ENCODE peak calls at places on chromosomes 1 and 21, in eight cellular contexts. One of them, this sample, is unnamed.

GRCh38 chr1:218281285-218281684 is 3.8 kb upstream of the RRP15 start:
- DNase-seq in CD8-positive, alpha-beta T cell: no peak
- DNase-seq in fibroblast of villous mesenchyme: no peak
- DNase-seq in heart right ventricle: no peak
- DNase-seq in mammary epithelial cell: no peak
- DNase-seq in fibroblast of mammary gland: peak; percentile 8
- DNase-seq in tibial artery: no peak
- DNase-seq in foreskin fibroblast: no peak
- DNase-seq in this sample: no peak

GRCh38 chr1:108560143-108560429 is 186 bp downstream of the EEIG2 start:
- DNase-seq in tibial artery: no peak
- DNase-seq in fibroblast of villous mesenchyme: no peak
- DNase-seq in foreskin fibroblast: no peak
- DNase-seq in heart right ventricle: no peak
- DNase-seq in mammary epithelial cell: no peak
- DNase-seq in fibroblast of mammary gland: no peak
- DNase-seq in CD8-positive, alpha-beta T cell: no peak
- DNase-seq in this sample: no peak

GRCh38 chr1:234559152-234559916 is 50.6 kb downstream of the IRF2BP2 start:
- DNase-seq in foreskin fibroblast: no peak
- DNase-seq in heart right ventricle: no peak
- DNase-seq in CD8-positive, alpha-beta T cell: no peak
- DNase-seq in fibroblast of villous mesenchyme: no peak
- DNase-seq in mammary epithelial cell: no peak
- DNase-seq in fibroblast of mammary gland: no peak
- DNase-seq in tibial artery: no peak
- DNase-seq in this sample: no peak

GRCh38 chr1:1680031-1680911 is 12.3 kb downstream of the SLC35E2B start:
- DNase-seq in fibroblast of mammary gland: no peak
- DNase-seq in mammary epithelial cell: no peak
- DNase-seq in foreskin fibroblast: no peak
- DNase-seq in fibroblast of villous mesenchyme: no peak
- DNase-seq in CD8-positive, alpha-beta T cell: no peak
- DNase-seq in heart right ventricle: peak; percentile 6
- DNase-seq in tibial artery: no peak
- DNase-seq in this sample: no peak

GRCh38 chr1:1119272-1119890 is 3.5 kb upstream of the C1orf159 start:
- DNase-seq in mammary epithelial cell: no peak
- DNase-seq in heart right ventricle: no peak
- DNase-seq in foreskin fibroblast: no peak
- DNase-seq in fibroblast of mammary gland: no peak
- DNase-seq in fibroblast of villous mesenchyme: no peak
- DNase-seq in CD8-positive, alpha-beta T cell: no peak
- DNase-seq in tibial artery: peak; percentile 19
- DNase-seq in this sample: no peak

GRCh38 chr1:22826630-22827580 is 116.3 kb downstream of the EPHB2 start:
- DNase-seq in CD8-positive, alpha-beta T cell: no peak
- DNase-seq in tibial artery: no peak
- DNase-seq in fibroblast of mammary gland: peak; percentile 20
- DNase-seq in foreskin fibroblast: no peak
- DNase-seq in heart right ventricle: peak; percentile 33
- DNase-seq in mammary epithelial cell: peak; percentile 56
- DNase-seq in fibroblast of villous mesenchyme: peak; percentile 25
- DNase-seq in this sample: no peak

GRCh38 chr1:78229344-78229743 is 183.6 kb downstream of the GIPC2 start:
- DNase-seq in fibroblast of villous mesenchyme: peak; percentile 88
- DNase-seq in tibial artery: peak; percentile 32
- DNase-seq in foreskin fibroblast: peak; percentile 92
- DNase-seq in mammary epithelial cell: peak; percentile 80
- DNase-seq in heart right ventricle: no peak
- DNase-seq in CD8-positive, alpha-beta T cell: no peak
- DNase-seq in fibroblast of mammary gland: peak; percentile 94
- DNase-seq in this sample: peak; percentile 94

GRCh38 chr1:193411771-193412170 is 225.4 kb upstream of the B3GALT2 start:
- DNase-seq in mammary epithelial cell: no peak
- DNase-seq in tibial artery: no peak
- DNase-seq in CD8-positive, alpha-beta T cell: no peak
- DNase-seq in fibroblast of mammary gland: no peak
- DNase-seq in foreskin fibroblast: no peak
- DNase-seq in fibroblast of villous mesenchyme: no peak
- DNase-seq in heart right ventricle: no peak
- DNase-seq in this sample: no peak

GRCh38 chr1:158002630-158003408 is 9.4 kb downstream of the KIRREL1 start:
- DNase-seq in fibroblast of mammary gland: no peak
- DNase-seq in mammary epithelial cell: peak; percentile 38
- DNase-seq in tibial artery: no peak
- DNase-seq in CD8-positive, alpha-beta T cell: no peak
- DNase-seq in fibroblast of villous mesenchyme: peak; percentile 62
- DNase-seq in foreskin fibroblast: peak; percentile 72
- DNase-seq in heart right ventricle: no peak
- DNase-seq in this sample: no peak

GRCh38 chr1:185474440-185475149 is 157.6 kb upstream of the IVNS1ABP start:
- DNase-seq in tibial artery: no peak
- DNase-seq in CD8-positive, alpha-beta T cell: peak; percentile 24
- DNase-seq in foreskin fibroblast: no peak
- DNase-seq in mammary epithelial cell: no peak
- DNase-seq in fibroblast of villous mesenchyme: no peak
- DNase-seq in fibroblast of mammary gland: no peak
- DNase-seq in heart right ventricle: no peak
- DNase-seq in this sample: no peak

GRCh38 chr1:162470216-162470615 is 27.4 kb upstream of the UHMK1 start:
- DNase-seq in heart right ventricle: no peak
- DNase-seq in mammary epithelial cell: no peak
- DNase-seq in tibial artery: no peak
- DNase-seq in CD8-positive, alpha-beta T cell: no peak
- DNase-seq in foreskin fibroblast: no peak
- DNase-seq in fibroblast of mammary gland: no peak
- DNase-seq in fibroblast of villous mesenchyme: peak; percentile 35
- DNase-seq in this sample: no peak

GRCh38 chr1:162471290-162471853 is 26.2 kb upstream of the UHMK1 start:
- DNase-seq in fibroblast of villous mesenchyme: no peak
- DNase-seq in foreskin fibroblast: no peak
- DNase-seq in tibial artery: no peak
- DNase-seq in CD8-positive, alpha-beta T cell: no peak
- DNase-seq in fibroblast of mammary gland: no peak
- DNase-seq in mammary epithelial cell: no peak
- DNase-seq in heart right ventricle: no peak
- DNase-seq in this sample: no peak

GRCh38 chr1:162475089-162475488 is 22.5 kb upstream of the UHMK1 start:
- DNase-seq in fibroblast of mammary gland: no peak
- DNase-seq in heart right ventricle: no peak
- DNase-seq in mammary epithelial cell: no peak
- DNase-seq in fibroblast of villous mesenchyme: no peak
- DNase-seq in foreskin fibroblast: no peak
- DNase-seq in CD8-positive, alpha-beta T cell: no peak
- DNase-seq in tibial artery: no peak
- DNase-seq in this sample: no peak

GRCh38 chr1:162476620-162477019 is 21.0 kb upstream of the UHMK1 start:
- DNase-seq in heart right ventricle: no peak
- DNase-seq in tibial artery: no peak
- DNase-seq in fibroblast of mammary gland: no peak
- DNase-seq in CD8-positive, alpha-beta T cell: no peak
- DNase-seq in fibroblast of villous mesenchyme: no peak
- DNase-seq in foreskin fibroblast: no peak
- DNase-seq in mammary epithelial cell: no peak
- DNase-seq in this sample: no peak

DNA sequence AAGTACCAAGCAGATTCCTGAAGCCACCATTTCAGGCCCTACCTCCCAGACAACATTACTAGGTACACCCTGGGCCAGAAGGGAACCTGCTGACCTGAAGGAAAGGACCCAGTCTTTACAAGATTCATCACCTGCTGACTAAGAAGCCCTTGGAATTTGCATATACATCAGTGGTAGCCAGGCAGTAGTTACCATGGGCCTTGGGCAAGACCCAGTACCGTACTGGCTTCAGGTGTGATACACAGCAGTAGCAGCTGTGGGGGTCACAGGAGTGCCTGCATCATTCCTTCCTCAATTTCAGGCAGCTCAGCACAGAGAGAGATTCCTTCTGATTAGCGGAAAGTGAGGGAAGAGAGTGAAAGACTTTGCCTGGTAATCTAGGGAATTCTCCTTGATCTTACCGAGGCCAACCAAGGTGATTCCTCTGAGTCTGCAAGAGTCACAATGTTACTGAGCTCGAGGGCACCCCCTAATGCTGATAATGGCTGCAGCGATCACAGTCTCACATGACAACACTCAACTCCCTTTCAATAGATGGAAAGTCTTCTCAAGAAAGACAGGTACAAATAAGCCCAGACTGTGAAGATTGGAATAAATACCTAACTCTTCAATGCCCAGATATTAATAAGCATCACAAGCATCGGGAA is 22.0 kb upstream of the UHMK1 start:
- DNase-seq in fibroblast of villous mesenchyme: no peak
- DNase-seq in tibial artery: no peak
- DNase-seq in foreskin fibroblast: no peak
- DNase-seq in CD8-positive, alpha-beta T cell: no peak
- DNase-seq in fibroblast of mammary gland: no peak
- DNase-seq in heart right ventricle: no peak
- DNase-seq in mammary epithelial cell: peak; percentile 40
- DNase-seq in this sample: no peak
- TF ChIP-seq CTCF in fibroblast of villous mesenchyme: no peak
- TF ChIP-seq CTCF in tibial artery: no peak
- TF ChIP-seq CTCF in foreskin fibroblast: no peak
- TF ChIP-seq CTCF in CD8-positive, alpha-beta T cell: no peak
- TF ChIP-seq CTCF in fibroblast of mammary gland: no peak
- TF ChIP-seq CTCF in heart right ventricle: no peak
- TF ChIP-seq CTCF in mammary epithelial cell: no peak
- TF ChIP-seq CTCF in this sample: no peak

GRCh38 chr21:46636181-46636512 is 673 bp downstream of the PRMT2 start:
- DNase-seq in fibroblast of villous mesenchyme: no peak
- DNase-seq in foreskin fibroblast: no peak
- DNase-seq in heart right ventricle: no peak
- DNase-seq in CD8-positive, alpha-beta T cell: no peak
- DNase-seq in tibial artery: no peak
- DNase-seq in mammary epithelial cell: no peak
- DNase-seq in fibroblast of mammary gland: no peak
- DNase-seq in this sample: no peak

GRCh38 chr21:46636550-46637289 is 1.2 kb downstream of the PRMT2 start:
- DNase-seq in fibroblast of villous mesenchyme: no peak
- DNase-seq in heart right ventricle: no peak
- DNase-seq in fibroblast of mammary gland: no peak
- DNase-seq in CD8-positive, alpha-beta T cell: peak; percentile 44
- DNase-seq in foreskin fibroblast: no peak
- DNase-seq in tibial artery: no peak
- DNase-seq in mammary epithelial cell: no peak
- DNase-seq in this sample: no peak

GRCh38 chr21:46637952-46638746 is 2.7 kb downstream of the PRMT2 start:
- DNase-seq in fibroblast of mammary gland: peak; percentile 10
- DNase-seq in CD8-positive, alpha-beta T cell: no peak
- DNase-seq in tibial artery: no peak
- DNase-seq in fibroblast of villous mesenchyme: peak; percentile 8
- DNase-seq in heart right ventricle: no peak
- DNase-seq in foreskin fibroblast: no peak
- DNase-seq in mammary epithelial cell: no peak
- DNase-seq in this sample: peak; percentile 5

GRCh38 chr21:46641656-46642055 is 6.2 kb downstream of the PRMT2 start:
- DNase-seq in tibial artery: no peak
- DNase-seq in fibroblast of villous mesenchyme: no peak
- DNase-seq in heart right ventricle: no peak
- DNase-seq in CD8-positive, alpha-beta T cell: no peak
- DNase-seq in foreskin fibroblast: no peak
- DNase-seq in mammary epithelial cell: no peak
- DNase-seq in fibroblast of mammary gland: no peak
- DNase-seq in this sample: peak; percentile 16

GRCh38 chr21:46639489-46640386 is 4.3 kb downstream of the PRMT2 start:
- DNase-seq in heart right ventricle: no peak
- DNase-seq in CD8-positive, alpha-beta T cell: no peak
- DNase-seq in tibial artery: no peak
- DNase-seq in mammary epithelial cell: no peak
- DNase-seq in fibroblast of villous mesenchyme: peak; percentile 34
- DNase-seq in foreskin fibroblast: no peak
- DNase-seq in fibroblast of mammary gland: peak; percentile 46
- DNase-seq in this sample: peak; percentile 40
- TF ChIP-seq CTCF in heart right ventricle: peak; percentile 37
- TF ChIP-seq CTCF in CD8-positive, alpha-beta T cell: peak; percentile 72
- TF ChIP-seq CTCF in tibial artery: peak; percentile 38
- TF ChIP-seq CTCF in mammary epithelial cell: peak; percentile 51
- TF ChIP-seq CTCF in fibroblast of villous mesenchyme: peak; percentile 47
- TF ChIP-seq CTCF in foreskin fibroblast: peak; percentile 20
- TF ChIP-seq CTCF in fibroblast of mammary gland: peak; percentile 44
- TF ChIP-seq CTCF in this sample: peak; percentile 40

GRCh38 chr1:46528297-46528955 is 23.0 kb downstream of the KNCN start:
- DNase-seq in heart right ventricle: no peak
- DNase-seq in fibroblast of mammary gland: peak; percentile 31
- DNase-seq in foreskin fibroblast: no peak
- DNase-seq in mammary epithelial cell: no peak
- DNase-seq in CD8-positive, alpha-beta T cell: no peak
- DNase-seq in tibial artery: no peak
- DNase-seq in fibroblast of villous mesenchyme: peak; percentile 14
- DNase-seq in this sample: no peak
- TF ChIP-seq CTCF in heart right ventricle: no peak
- TF ChIP-seq CTCF in fibroblast of mammary gland: peak; percentile 28
- TF ChIP-seq CTCF in foreskin fibroblast: no peak
- TF ChIP-seq CTCF in mammary epithelial cell: no peak
- TF ChIP-seq CTCF in CD8-positive, alpha-beta T cell: no peak
- TF ChIP-seq CTCF in tibial artery: no peak
- TF ChIP-seq CTCF in fibroblast of villous mesenchyme: peak; percentile 14
- TF ChIP-seq CTCF in this sample: no peak

GRCh38 chr1:20887269-20887668 is 100.2 kb upstream of the HP1BP3 start:
- DNase-seq in mammary epithelial cell: no peak
- DNase-seq in tibial artery: no peak
- DNase-seq in fibroblast of mammary gland: no peak
- DNase-seq in CD8-positive, alpha-beta T cell: no peak
- DNase-seq in fibroblast of villous mesenchyme: no peak
- DNase-seq in heart right ventricle: no peak
- DNase-seq in foreskin fibroblast: no peak
- DNase-seq in this sample: no peak

GRCh38 chr1:20882837-20883236 is 95.7 kb upstream of the HP1BP3 start:
- DNase-seq in fibroblast of mammary gland: no peak
- DNase-seq in mammary epithelial cell: no peak
- DNase-seq in heart right ventricle: no peak
- DNase-seq in tibial artery: no peak
- DNase-seq in CD8-positive, alpha-beta T cell: no peak
- DNase-seq in fibroblast of villous mesenchyme: no peak
- DNase-seq in foreskin fibroblast: no peak
- DNase-seq in this sample: no peak

GRCh38 chr1:20883766-20884165 is 96.7 kb upstream of the HP1BP3 start:
- DNase-seq in fibroblast of villous mesenchyme: peak; percentile 20
- DNase-seq in heart right ventricle: no peak
- DNase-seq in CD8-positive, alpha-beta T cell: no peak
- DNase-seq in fibroblast of mammary gland: no peak
- DNase-seq in tibial artery: no peak
- DNase-seq in mammary epithelial cell: peak; percentile 81
- DNase-seq in foreskin fibroblast: peak; percentile 31
- DNase-seq in this sample: peak; percentile 52

GRCh38 chr1:20884513-20884912 is 97.4 kb upstream of the HP1BP3 start:
- DNase-seq in fibroblast of villous mesenchyme: peak; percentile 81
- DNase-seq in tibial artery: no peak
- DNase-seq in fibroblast of mammary gland: no peak
- DNase-seq in CD8-positive, alpha-beta T cell: no peak
- DNase-seq in mammary epithelial cell: no peak
- DNase-seq in foreskin fibroblast: no peak
- DNase-seq in heart right ventricle: no peak
- DNase-seq in this sample: no peak

DNA sequence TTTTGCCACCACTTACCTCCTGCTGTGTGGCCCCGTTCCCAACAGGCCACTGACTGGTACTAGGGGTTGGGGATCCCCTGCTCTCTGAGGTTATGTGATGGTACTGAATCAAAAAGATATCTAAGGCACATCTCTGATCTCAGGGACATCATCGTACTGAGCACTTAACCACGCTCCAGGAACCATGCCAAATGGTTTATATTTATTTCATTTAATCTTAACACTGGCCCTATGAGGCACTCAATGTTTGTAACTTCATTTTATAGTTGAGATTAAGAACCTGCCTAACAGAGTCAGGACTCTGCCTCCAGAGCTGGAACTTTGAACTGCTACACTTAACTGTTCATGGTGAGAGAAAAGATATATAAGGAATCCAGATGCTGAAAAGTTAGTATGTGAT is 98.0 kb upstream of the HP1BP3 start:
- DNase-seq in CD8-positive, alpha-beta T cell: no peak
- DNase-seq in heart right ventricle: no peak
- DNase-seq in fibroblast of villous mesenchyme: peak; percentile 87
- DNase-seq in foreskin fibroblast: peak; percentile 36
- DNase-seq in mammary epithelial cell: no peak
- DNase-seq in fibroblast of mammary gland: peak; percentile 46
- DNase-seq in tibial artery: no peak
- DNase-seq in this sample: peak; percentile 2
- TF ChIP-seq CTCF in CD8-positive, alpha-beta T cell: no peak
- TF ChIP-seq CTCF in heart right ventricle: no peak
- TF ChIP-seq CTCF in fibroblast of villous mesenchyme: no peak
- TF ChIP-seq CTCF in foreskin fibroblast: no peak
- TF ChIP-seq CTCF in mammary epithelial cell: no peak
- TF ChIP-seq CTCF in fibroblast of mammary gland: no peak
- TF ChIP-seq CTCF in tibial artery: no peak
- TF ChIP-seq CTCF in this sample: no peak

This sample was measured in MCF 10A.